ENCODE peak calls at places on chromosome 22, in six cellular contexts. O, T, J, Q, I and V are unnamed samples.

GRCh38 chr22:41197046-41197807 is 7.9 kb upstream of the L3MBTL2 start:
- DNase-seq in O (no peak), T (peak), J (peak), Q (peak), I (peak), V (peak)

GRCh38 chr22:50670914-50671538 is 1.6 kb upstream of the SHANK3 start:
- DNase-seq in O (no peak), T (no peak), J (no peak), Q (no peak), I (no peak), V (no peak)

GRCh38 chr22:36904260-36904659 is 9.2 kb upstream of the CSF2RB start:
- DNase-seq in O (no peak), T (no peak), J (no peak), Q (no peak), I (no peak), V (no peak)

GRCh38 chr22:47247609-47248240 is 485.3 kb downstream of the TBC1D22A start:
- DNase-seq in O (no peak), T (no peak), J (no peak), Q (no peak), I (no peak), V (no peak)

GRCh38 chr22:44063462-44064371 is 39.6 kb downstream of the PARVB start:
- DNase-seq in O (no peak), T (no peak), J (no peak), Q (no peak), I (no peak), V (no peak)

GRCh38 chr22:23113067-23113846 is 28.5 kb downstream of the RSPH14 start:
- DNase-seq in O (no peak), T (no peak), J (no peak), Q (no peak), I (no peak), V (no peak)

GRCh38 chr22:25748704-25749103 is 6.7 kb downstream of the MYO18B start:
- DNase-seq in O (no peak), T (no peak), J (no peak), Q (no peak), I (no peak), V (no peak)

GRCh38 chr22:39534591-39535301 is 2.2 kb upstream of the RPS19BP1 start:
- DNase-seq in O (no peak), T (peak), J (peak), Q (peak), I (peak), V (peak)

GRCh38 chr22:29663230-29663826 is 56.5 kb upstream of the CABP7 start:
- DNase-seq in O (no peak), T (no peak), J (no peak), Q (no peak), I (no peak), V (no peak)

GRCh38 chr22:24434472-24435322 is 7.3 kb downstream of the ADORA2A start:
- DNase-seq in O (no peak), T (no peak), J (no peak), Q (peak), I (peak), V (peak)

GRCh38 chr22:31898911-31899310 is 45.4 kb upstream of the YWHAH start:
- DNase-seq in O (no peak), T (no peak), J (no peak), Q (no peak), I (no peak), V (no peak)

GRCh38 chr22:44378380-44378779 is 65.6 kb upstream of the SHISAL1 start:
- DNase-seq in O (no peak), T (no peak), J (no peak), Q (no peak), I (no peak), V (no peak)

GRCh38 chr22:17655289-17655688 is 16.7 kb downstream of the BCL2L13 start:
- DNase-seq in O (no peak), T (no peak), J (no peak), Q (no peak), I (no peak), V (no peak)

GRCh38 chr22:44584256-44584902 is 86.3 kb upstream of the RTL6 start:
- DNase-seq in O (no peak), T (no peak), J (no peak), Q (no peak), I (peak), V (no peak)

GRCh38 chr22:31104869-31105268 is 2.5 kb downstream of the SELENOM start:
- DNase-seq in O (no peak), T (no peak), J (no peak), Q (no peak), I (no peak), V (no peak)

GRCh38 chr22:48757581-48757980 is 1070.1 kb downstream of the BRD1 start:
- DNase-seq in O (no peak), T (no peak), J (no peak), Q (no peak), I (peak), V (no peak)

GRCh38 chr22:37237371-37238268 is 6.4 kb downstream of the RAC2 start:
- DNase-seq in O (no peak), T (no peak), J (no peak), Q (no peak), I (no peak), V (no peak)

GRCh38 chr22:38649841-38650522 is 6.2 kb downstream of the FAM227A start:
- DNase-seq in O (no peak), T (peak), J (no peak), Q (no peak), I (no peak), V (no peak)

GRCh38 chr22:18996376-18996900 is 60.3 kb upstream of the PRODH start:
- DNase-seq in O (no peak), T (no peak), J (no peak), Q (no peak), I (no peak), V (no peak)

GRCh38 chr22:19241593-19241906 is 50.0 kb downstream of the CLTCL1 start:
- DNase-seq in O (no peak), T (no peak), J (no peak), Q (no peak), I (no peak), V (no peak)

GRCh38 chr22:26650722-26651421 is 6.5 kb upstream of the MIAT start:
- DNase-seq in O (no peak), T (no peak), J (no peak), Q (no peak), I (no peak), V (no peak)

GRCh38 chr22:43293661-43294392 is 49.3 kb downstream of the SCUBE1 start:
- DNase-seq in O (no peak), T (peak), J (no peak), Q (no peak), I (peak), V (no peak)

GRCh38 chr22:26276530-26277200 is 107.4 kb downstream of the SEZ6L start:
- DNase-seq in O (no peak), T (no peak), J (no peak), Q (no peak), I (no peak), V (no peak)

GRCh38 chr22:48574776-48575566 is 1252.7 kb downstream of the BRD1 start:
- DNase-seq in O (no peak), T (no peak), J (no peak), Q (no peak), I (no peak), V (no peak)

GRCh38 chr22:39519681-39520053 is 695 bp upstream of the ATF4 start:
- DNase-seq in O (no peak), T (peak), J (no peak), Q (no peak), I (peak), V (no peak)

GRCh38 chr22:38271927-38272372 is 860 bp downstream of the TMEM184B start:
- DNase-seq in O (peak), T (no peak), J (no peak), Q (no peak), I (peak), V (no peak)

GRCh38 chr22:23833911-23834317 is 4.9 kb downstream of the DERL3 start:
- DNase-seq in O (no peak), T (no peak), J (no peak), Q (no peak), I (peak), V (no peak)

GRCh38 chr22:45603631-45604030 is 68.0 kb upstream of the ATXN10 start:
- DNase-seq in O (no peak), T (no peak), J (no peak), Q (no peak), I (no peak), V (no peak)

GRCh38 chr22:46514592-46515207 is 22.7 kb downstream of the CELSR1 start:
- DNase-seq in O (no peak), T (peak), J (no peak), Q (no peak), I (no peak), V (no peak)

GRCh38 chr22:41382098-41382578 is 396 bp downstream of the TEF start:
- DNase-seq in O (no peak), T (no peak), J (peak), Q (peak), I (peak), V (peak)

GRCh38 chr22:48426466-48427380 is 1401.0 kb downstream of the BRD1 start:
- DNase-seq in O (no peak), T (no peak), J (no peak), Q (no peak), I (no peak), V (no peak)

GRCh38 chr22:32745251-32745995 is 56.1 kb upstream of the TIMP3 start:
- DNase-seq in O (peak), T (peak), J (no peak), Q (no peak), I (no peak), V (no peak)

GRCh38 chr22:24177456-24177855 is 3.8 kb upstream of the SUSD2 start:
- DNase-seq in O (no peak), T (no peak), J (no peak), Q (no peak), I (no peak), V (no peak)

GRCh38 chr22:24416611-24417010 is 10.8 kb upstream of the ADORA2A start:
- DNase-seq in O (no peak), T (no peak), J (no peak), Q (no peak), I (no peak), V (no peak)

GRCh38 chr22:19763141-19764049 is 2.8 kb downstream of the TBX1 start:
- DNase-seq in O (no peak), T (no peak), J (no peak), Q (no peak), I (no peak), V (no peak)

GRCh38 chr22:36280379-36280778 is 27.4 kb downstream of the APOL1 start:
- DNase-seq in O (no peak), T (no peak), J (no peak), Q (no peak), I (no peak), V (no peak)